ENCODE peak calls at places on chromosomes 1 and 21, in seven cellular contexts. L, U, P, G, H, E and R are unnamed samples.

GRCh38 chr1:237287876-237288517 is 246.0 kb downstream of the RYR2 start:
- DNase-seq in U (peak), E (no peak), L (no peak), G (no peak), H (no peak), P (no peak), R (no peak)

GRCh38 chr1:39507230-39507928 is 15.9 kb downstream of the BMP8A start:
- DNase-seq in H (no peak), G (no peak), E (no peak), L (no peak), P (no peak), U (peak), R (no peak)

GRCh38 chr1:100463809-100464424 is 74.0 kb upstream of the GPR88 start:
- DNase-seq in L (peak), G (no peak), U (peak), P (no peak), H (no peak), E (no peak), R (peak)

GRCh38 chr1:6004412-6005123 is 12.3 kb upstream of the NPHP4 start:
- DNase-seq in P (no peak), H (no peak), G (no peak), U (no peak), L (peak), E (no peak), R (no peak)

GRCh38 chr1:42736571-42737200 is 3.4 kb downstream of the CLDN19 start:
- DNase-seq in E (no peak), G (no peak), H (no peak), P (no peak), L (no peak), U (no peak), R (no peak)

GRCh38 chr1:197683895-197684553 is 91.3 kb downstream of the DENND1B start:
- DNase-seq in E (no peak), P (no peak), H (no peak), G (no peak), L (no peak), U (no peak), R (no peak)

GRCh38 chr1:21251773-21252471 is 38.3 kb downstream of the ECE1 start:
- DNase-seq in E (no peak), H (no peak), L (no peak), G (peak), P (peak), U (peak), R (peak)

GRCh38 chr1:6795661-6796060 is 10.4 kb downstream of the CAMTA1 start:
- DNase-seq in U (peak), G (no peak), L (no peak), E (no peak), P (peak), H (no peak), R (peak)

GRCh38 chr1:115976062-115976899 is at the start of gene SLC22A15:
- DNase-seq in U (peak), L (peak), G (peak), E (no peak), H (peak), P (no peak), R (peak)

GRCh38 chr1:213821175-213821942 is 166.4 kb upstream of the PROX1 start:
- DNase-seq in G (no peak), L (no peak), E (no peak), H (no peak), P (no peak), U (no peak), R (no peak)

GRCh38 chr21:43315244-43316137 is 111.4 kb downstream of the SIK1 start:
- DNase-seq in U (no peak), E (no peak), L (no peak), P (no peak), G (no peak), H (peak), R (no peak)

GRCh38 chr21:26833460-26833939 is 11.7 kb downstream of the ADAMTS1 start:
- DNase-seq in G (no peak), P (no peak), U (peak), E (no peak), L (no peak), H (no peak), R (no peak)

GRCh38 chr1:3373700-3374405 is 80.6 kb upstream of the ARHGEF16 start:
- DNase-seq in U (no peak), E (no peak), G (no peak), H (peak), P (no peak), L (no peak), R (no peak)

GRCh38 chr1:231634302-231635013 is 7.9 kb downstream of the DISC1 start:
- DNase-seq in G (no peak), E (no peak), H (no peak), L (no peak), U (no peak), P (no peak), R (peak)

GRCh38 chr1:160575112-160575664 is 4.1 kb downstream of the CD84 start:
- DNase-seq in P (no peak), H (no peak), U (no peak), G (no peak), L (no peak), E (no peak), R (no peak)

GRCh38 chr1:8643542-8644536 is 173.6 kb downstream of the RERE start:
- DNase-seq in E (no peak), G (no peak), L (no peak), P (no peak), H (no peak), U (no peak), R (no peak)

GRCh38 chr1:14598007-14598497 is 433 bp upstream of the KAZN start:
- DNase-seq in U (no peak), H (peak), E (no peak), G (no peak), L (no peak), P (no peak), R (peak)

GRCh38 chr1:165369255-165369848 is 12.8 kb upstream of the LMX1A start:
- DNase-seq in L (peak), U (peak), E (peak), P (no peak), G (no peak), H (no peak), R (peak)

GRCh38 chr1:12006167-12006921 is 13.0 kb upstream of the MIIP start:
- DNase-seq in E (no peak), G (no peak), P (no peak), L (no peak), H (no peak), U (no peak), R (no peak)

GRCh38 chr21:42527489-42528158 is 14.0 kb downstream of the SLC37A1 start:
- DNase-seq in E (no peak), U (no peak), L (no peak), H (no peak), G (no peak), P (no peak), R (no peak)

GRCh38 chr1:30692201-30692947 is 31.0 kb downstream of the MATN1 start:
- DNase-seq in E (no peak), U (no peak), H (no peak), G (no peak), L (no peak), P (no peak), R (no peak)

GRCh38 chr1:207919523-207920210 is 8.7 kb upstream of the CD34 start:
- DNase-seq in P (no peak), H (no peak), E (no peak), U (peak), L (no peak), G (no peak), R (no peak)

GRCh38 chr1:203282720-203283542 is 22.4 kb upstream of the BTG2 start:
- DNase-seq in P (no peak), E (no peak), H (no peak), L (no peak), U (no peak), G (no peak), R (no peak)

GRCh38 chr21:29586696-29587095 is 288.0 kb downstream of the BACH1 start:
- DNase-seq in G (no peak), U (no peak), H (no peak), P (peak), E (no peak), L (no peak), R (no peak)

GRCh38 chr1:234729566-234729965 is 119.6 kb upstream of the IRF2BP2 start:
- DNase-seq in L (no peak), P (no peak), H (no peak), U (peak), E (no peak), G (no peak), R (peak)

GRCh38 chr1:113551728-113552127 is 161.4 kb downstream of the MAGI3 start:
- DNase-seq in G (no peak), H (no peak), U (no peak), L (no peak), P (no peak), E (no peak), R (no peak)

GRCh38 chr21:34552324-34553198 is 40.6 kb upstream of the KCNE1 start:
- DNase-seq in E (no peak), U (peak), L (no peak), P (no peak), G (no peak), H (no peak), R (peak)

GRCh38 chr21:29217818-29218252 is 80.9 kb upstream of the BACH1 start:
- DNase-seq in H (no peak), P (peak), G (no peak), L (no peak), E (peak), U (peak), R (peak)

GRCh38 chr1:183291802-183292515 is 105.9 kb downstream of the LAMC2 start:
- DNase-seq in L (no peak), G (peak), H (no peak), E (no peak), P (no peak), U (peak), R (peak)

GRCh38 chr1:198892065-198892464 is 253.2 kb downstream of the PTPRC start:
- DNase-seq in G (no peak), H (no peak), U (peak), P (no peak), E (no peak), L (no peak), R (peak)

GRCh38 chr1:115089443-115090340 is at the start of gene TSPAN2:
- DNase-seq in P (no peak), G (peak), H (peak), U (peak), E (no peak), L (peak), R (peak)

GRCh38 chr1:184406454-184406853 is 19.6 kb downstream of the C1orf21 start:
- DNase-seq in L (no peak), E (no peak), H (no peak), P (no peak), G (no peak), U (no peak), R (no peak)

GRCh38 chr1:2946999-2947650 is 74.1 kb upstream of the ACTRT2 start:
- DNase-seq in E (no peak), L (no peak), P (no peak), G (no peak), U (no peak), H (no peak), R (no peak)

GRCh38 chr1:21534674-21535378 is 25.6 kb downstream of the ALPL start:
- DNase-seq in G (no peak), L (no peak), U (peak), E (peak), H (no peak), P (no peak), R (peak)

GRCh38 chr1:65265296-65266271 is 43.8 kb upstream of the DNAJC6 start:
- DNase-seq in L (peak), P (no peak), H (peak), U (peak), E (no peak), G (no peak), R (peak)

GRCh38 chr1:32984829-32985310 is 20.3 kb upstream of the RNF19B start:
- DNase-seq in G (no peak), H (no peak), U (no peak), E (no peak), P (no peak), L (no peak), R (no peak)

DNA sequence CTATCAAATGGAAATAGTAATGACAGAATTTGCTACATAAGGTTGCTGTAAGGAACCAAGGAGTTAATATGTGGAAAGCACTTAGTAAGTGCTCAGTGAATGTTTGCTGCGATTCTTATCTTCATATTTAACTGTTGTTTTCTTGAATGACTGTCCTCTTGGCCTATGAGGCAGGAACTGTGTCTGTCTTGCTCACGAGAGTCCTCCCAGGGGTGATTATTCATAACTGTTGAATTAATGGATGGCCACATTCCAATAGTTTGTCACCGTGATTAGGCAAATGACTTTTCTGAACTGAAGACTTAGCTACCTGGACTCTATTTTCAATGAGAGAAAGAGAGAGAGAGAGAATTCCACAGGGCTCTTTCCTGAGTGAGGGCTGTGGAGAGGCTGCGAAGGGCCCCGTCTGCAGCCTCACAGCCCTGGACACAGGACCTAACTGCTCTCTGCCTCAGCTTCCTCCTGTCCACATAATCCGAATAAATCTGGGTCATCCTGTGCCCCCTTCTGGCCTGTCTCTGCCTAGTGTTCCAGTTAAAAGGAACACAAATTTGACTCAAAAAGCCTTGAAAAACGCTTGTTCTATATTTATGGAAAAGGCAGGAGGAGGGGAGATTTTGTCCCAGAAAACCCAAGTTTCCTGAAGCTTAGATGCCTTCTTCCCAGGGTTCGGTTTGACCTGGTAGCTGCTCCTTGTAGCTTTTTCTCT is 8.5 kb downstream of the EDN2 start:
- DNase-seq in P (no peak), G (no peak), E (no peak), H (no peak), L (no peak), U (no peak), R (peak)
- TF ChIP-seq CTCF in P (peak), G (no peak), E (no peak), H (no peak), L (no peak), U (peak), R (no peak)

GRCh38 chr21:45643021-45643980 is at the start of gene PCBP3:
- DNase-seq in P (peak), H (peak), U (peak), L (peak), G (peak), E (no peak), R (peak)
- H3K4me3 ChIP-seq in P (peak), H (peak), U (peak), L (peak), G (peak), E (peak), R (peak)

GRCh38 chr1:27377760-27378495 is 3.3 kb upstream of the FCN3 start:
- DNase-seq in U (no peak), H (no peak), G (no peak), L (no peak), E (no peak), P (no peak), R (no peak)

GRCh38 chr1:27372022-27372807 is 2.4 kb downstream of the FCN3 start:
- DNase-seq in H (peak), G (no peak), U (no peak), L (no peak), P (no peak), E (no peak), R (no peak)

GRCh38 chr1:27374687-27375086 is at the start of gene FCN3:
- DNase-seq in H (no peak), P (no peak), U (no peak), G (no peak), E (no peak), L (no peak), R (no peak)

GRCh38 chr1:27368872-27369703 is 2.3 kb upstream of the MAP3K6 start:
- DNase-seq in U (peak), E (no peak), L (no peak), P (no peak), G (no peak), H (no peak), R (peak)

GRCh38 chr1:27372808-27373690 is 1.6 kb downstream of the FCN3 start:
- DNase-seq in P (no peak), E (no peak), G (no peak), H (no peak), U (peak), L (no peak), R (no peak)
- TF ChIP-seq CTCF in P (peak), E (no peak), G (no peak), H (no peak), U (peak), L (no peak), R (peak)

DNA sequence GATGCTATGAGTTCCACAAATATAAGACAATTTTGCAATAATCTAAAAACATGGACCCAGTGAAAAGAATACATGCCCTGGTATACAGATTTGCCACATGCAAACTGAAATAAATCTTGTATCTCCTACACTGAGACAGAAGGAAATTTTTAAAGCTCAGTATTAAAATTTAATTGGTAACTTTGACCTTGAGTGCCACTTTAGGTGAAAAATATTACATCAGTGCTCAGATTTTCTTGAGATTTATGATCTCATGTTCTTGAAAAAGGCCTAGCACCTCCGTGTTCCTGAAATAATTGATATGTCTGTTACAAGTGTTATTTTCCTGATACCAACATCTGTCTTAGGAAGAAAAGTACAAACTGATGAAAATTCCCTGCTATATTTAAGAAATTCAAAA is 285.5 kb downstream of the VAV3 start:
- DNase-seq in H (no peak), G (no peak), L (no peak), U (no peak), E (no peak), P (no peak), R (no peak)
- H3K4me3 ChIP-seq in H (no peak), G (no peak), L (no peak), U (no peak), E (no peak), P (no peak), R (no peak)

GRCh38 chr1:88009916-88010315 is 674.2 kb upstream of the PKN2 start:
- DNase-seq in H (no peak), P (no peak), E (no peak), L (no peak), G (no peak), U (no peak), R (no peak)
- TF ChIP-seq CTCF in H (no peak), P (no peak), E (no peak), L (no peak), G (no peak), U (no peak), R (no peak)

DNA sequence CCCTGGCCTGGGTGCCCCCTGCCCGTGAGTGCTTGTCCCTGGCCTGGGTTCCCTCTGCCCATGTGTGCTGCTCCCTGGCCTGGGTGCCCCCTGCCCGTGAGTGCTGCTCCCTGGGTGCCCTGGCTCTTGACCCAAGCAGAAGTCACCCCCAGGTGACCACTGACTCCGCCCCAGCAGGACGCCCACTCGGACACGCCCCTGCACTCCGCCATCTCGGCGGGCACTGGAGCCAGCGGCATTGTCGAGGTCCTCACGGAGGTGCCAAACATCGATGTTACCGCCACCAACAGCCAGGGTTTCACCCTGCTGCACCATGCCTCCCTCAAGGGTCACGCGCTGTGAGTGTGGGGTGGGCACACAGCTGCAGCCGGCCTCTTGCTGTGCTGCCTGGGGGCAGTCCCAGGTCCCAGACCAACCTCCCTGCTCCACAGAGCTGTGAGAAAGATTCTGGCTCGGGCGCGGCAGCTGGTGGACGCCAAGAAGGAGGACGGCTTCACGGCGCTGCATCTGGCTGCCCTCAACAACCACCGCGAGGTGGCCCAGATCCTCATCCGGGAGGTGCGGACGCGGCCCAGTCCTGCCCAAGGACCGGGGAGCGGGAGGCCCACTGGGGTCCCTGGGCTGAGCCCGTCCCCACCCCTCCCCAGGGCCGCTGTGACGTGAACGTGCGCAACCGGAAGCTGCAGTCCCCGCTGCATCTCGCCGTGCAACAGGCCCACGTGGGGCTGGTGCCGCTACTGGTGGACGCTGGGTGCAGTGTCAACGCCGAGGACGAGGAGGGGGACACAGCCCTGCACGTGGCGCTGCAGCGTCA is 3.9 kb upstream of the MMP23B start:
- DNase-seq in E (no peak), L (no peak), H (peak), U (no peak), P (no peak), G (no peak), R (no peak)
- H3K4me3 ChIP-seq in E (no peak), L (no peak), H (no peak), U (no peak), P (no peak), G (no peak), R (no peak)

GRCh38 chr1:41417746-41418145 is 56.5 kb downstream of the FOXO6 start:
- DNase-seq in H (no peak), G (no peak), U (no peak), E (no peak), L (no peak), P (no peak), R (no peak)

GRCh38 chr1:41417335-41417682 is 56.1 kb downstream of the FOXO6 start:
- DNase-seq in H (no peak), E (no peak), L (no peak), G (no peak), P (no peak), U (no peak), R (no peak)

GRCh38 chr1:41419584-41420295 is 58.5 kb downstream of the FOXO6 start:
- DNase-seq in H (no peak), L (no peak), P (no peak), U (no peak), E (no peak), G (no peak), R (no peak)

GRCh38 chr1:41420351-41420750 is 59.1 kb downstream of the FOXO6 start:
- DNase-seq in H (no peak), P (no peak), U (no peak), L (no peak), E (no peak), G (no peak), R (no peak)

GRCh38 chr1:41418868-41419583 is 57.8 kb downstream of the FOXO6 start:
- DNase-seq in L (peak), G (peak), U (peak), E (peak), P (peak), H (peak), R (peak)
- TF ChIP-seq CTCF in L (no peak), G (no peak), U (peak), E (peak), P (peak), H (no peak), R (no peak)

GRCh38 chr1:156859523-156860112 is 701 bp upstream of the INSRR start:
- DNase-seq in E (no peak), P (no peak), L (no peak), G (no peak), H (no peak), U (peak), R (peak)
- H3K4me3 ChIP-seq in E (peak), P (peak), L (peak), G (peak), H (peak), U (peak), R (peak)